ENCODE peak calls at places on chromosomes 1 and 21, in eight cellular contexts. S, N, K, H, L, G, W and O are unnamed samples.

GRCh38 chr1:109241841-109242301 is 7.5 kb upstream of the CELSR2 start:
- DNase-seq in G (no peak), K (no peak), N (no peak), L (no peak), H (no peak), S (no peak), W (no peak), O (no peak)

GRCh38 chr1:3727042-3727824 is 25.0 kb upstream of the CCDC27 start:
- DNase-seq in L (peak), K (no peak), G (no peak), S (no peak), W (no peak), N (no peak), H (no peak), O (peak)

GRCh38 chr1:205317311-205317917 is 4.1 kb downstream of the NUAK2 start:
- DNase-seq in S (no peak), L (peak), W (no peak), G (no peak), H (peak), N (no peak), K (peak), O (peak)

GRCh38 chr1:229434005-229434640 is at the start of gene ACTA1:
- DNase-seq in L (no peak), W (no peak), H (peak), N (no peak), S (no peak), G (no peak), K (no peak), O (no peak)

GRCh38 chr1:171868217-171868616 is 26.9 kb downstream of the DNM3 start:
- DNase-seq in K (peak), W (no peak), S (no peak), L (peak), N (no peak), G (no peak), H (no peak), O (peak)

GRCh38 chr21:17570773-17571172 is 41.9 kb downstream of the BTG3 start:
- DNase-seq in S (no peak), N (no peak), W (no peak), K (no peak), G (no peak), H (no peak), L (no peak), O (no peak)

GRCh38 chr1:234716907-234717375 is 107.0 kb upstream of the IRF2BP2 start:
- DNase-seq in W (no peak), S (peak), G (no peak), K (no peak), H (no peak), N (no peak), L (no peak), O (no peak)

GRCh38 chr1:8674912-8675311 is 142.5 kb downstream of the RERE start:
- DNase-seq in K (peak), N (no peak), H (no peak), G (no peak), L (no peak), W (no peak), S (no peak), O (no peak)

GRCh38 chr21:26148071-26148470 is 22.5 kb downstream of the APP start:
- DNase-seq in W (no peak), G (no peak), H (no peak), K (no peak), S (peak), L (peak), N (no peak), O (peak)

GRCh38 chr1:62691062-62691844 is 3.1 kb upstream of the DOCK7 start:
- DNase-seq in K (no peak), S (no peak), N (no peak), G (no peak), W (no peak), H (no peak), L (no peak), O (no peak)

GRCh38 chr1:109877776-109878175 is 32.9 kb upstream of the CSF1 start:
- DNase-seq in L (no peak), K (no peak), G (no peak), H (no peak), W (no peak), N (no peak), S (no peak), O (no peak)

GRCh38 chr1:55662875-55663274 is 447.7 kb upstream of the USP24 start:
- DNase-seq in L (no peak), S (no peak), G (no peak), W (no peak), N (no peak), H (no peak), K (no peak), O (no peak)

GRCh38 chr21:36699026-36699545 is at the start of gene SIM2:
- DNase-seq in W (peak), L (peak), S (peak), G (no peak), K (no peak), H (no peak), N (no peak), O (no peak)

GRCh38 chr1:160251687-160252526 is 10.4 kb downstream of the DCAF8 start:
- DNase-seq in N (peak), L (peak), S (peak), W (peak), H (peak), G (peak), K (peak), O (peak)

GRCh38 chr1:238677567-238677966 is 708.8 kb upstream of the CHRM3 start:
- DNase-seq in H (no peak), K (peak), W (no peak), L (peak), G (no peak), N (no peak), S (peak), O (peak)

GRCh38 chr1:229253170-229253974 is 17.5 kb upstream of the RAB4A start:
- DNase-seq in S (peak), H (no peak), G (no peak), W (no peak), N (peak), L (no peak), K (peak), O (peak)

GRCh38 chr21:34936299-34936698 is 112.8 kb downstream of the RUNX1 start:
- DNase-seq in H (no peak), S (peak), W (no peak), K (no peak), L (no peak), N (no peak), G (no peak), O (peak)

GRCh38 chr1:162390396-162391185 is 9.1 kb downstream of the C1orf226 start:
- DNase-seq in G (no peak), L (no peak), S (no peak), N (no peak), H (no peak), W (no peak), K (no peak), O (no peak)

GRCh38 chr1:203091761-203092330 is 6.0 kb upstream of the MYOG start:
- DNase-seq in L (no peak), N (no peak), K (no peak), W (no peak), H (no peak), G (no peak), S (no peak), O (no peak)
- H3K4me3 ChIP-seq in L (no peak), N (no peak), K (no peak), W (no peak), H (no peak), G (no peak), S (no peak), O (no peak)

GRCh38 chr1:240719953-240720700 is 108.2 kb upstream of the GREM2 start:
- DNase-seq in H (no peak), W (no peak), S (peak), N (peak), K (no peak), L (no peak), G (no peak), O (no peak)
- TF ChIP-seq CTCF in H (no peak), W (no peak), S (no peak), N (no peak), K (no peak), L (no peak), G (no peak), O (no peak)

GRCh38 chr1:84433253-84434080 is 35.2 kb downstream of the DNASE2B start:
- DNase-seq in H (peak), L (peak), W (peak), K (peak), N (peak), G (peak), S (peak), O (peak)
- H3K4me3 ChIP-seq in H (peak), L (peak), W (peak), K (peak), N (peak), G (peak), S (peak), O (peak)

GRCh38 chr1:24991242-24992037 is 61.4 kb upstream of the RUNX3 start:
- DNase-seq in S (no peak), G (no peak), N (no peak), L (no peak), W (no peak), H (no peak), K (no peak), O (no peak)
- TF ChIP-seq CTCF in S (no peak), G (no peak), N (no peak), L (no peak), W (no peak), H (no peak), K (no peak), O (no peak)